ENCODE peak calls at places on chromosomes 11 and 22, in six cellular contexts. W is IMR-90, N is cardiac muscle cell, P is BJ, T is heart left ventricle, K is bronchial epithelial cell. H is an unnamed sample.

GRCh38 chr11:116643521-116643920 is 129.3 kb downstream of the BUD13 start:
- DNase-seq in W (no peak), N (no peak), P (no peak), T (no peak), K (no peak), H (no peak)

GRCh38 chr11:119374632-119375394 is 6.7 kb downstream of the USP2 start:
- DNase-seq in W (no peak), N (no peak), P (no peak), T (peak; percentile 66), K (no peak), H (no peak)

GRCh38 chr22:46045459-46046298 is 68.7 kb upstream of the WNT7B start:
- DNase-seq in W (no peak), N (no peak), P (no peak), T (peak; percentile 69), K (no peak), H (no peak)

GRCh38 chr11:72380132-72380503 is 54.2 kb downstream of the CLPB start:
- DNase-seq in W (peak; percentile 12), N (no peak), P (no peak), T (no peak), K (no peak), H (no peak)

GRCh38 chr11:103433380-103433779 is 324.2 kb downstream of the DYNC2H1 start:
- DNase-seq in W (peak; percentile 94), N (peak; percentile 48), P (peak; percentile 68), T (no peak), K (peak; percentile 95), H (peak; percentile 83)

GRCh38 chr11:27274854-27275395 is 88.1 kb downstream of the CCDC34 start:
- DNase-seq in W (no peak), N (no peak), P (no peak), T (no peak), K (no peak), H (no peak)

GRCh38 chr11:70080763-70081162 is 2.6 kb downstream of the ANO1 start:
- DNase-seq in W (no peak), N (no peak), P (no peak), T (no peak), K (peak; percentile 97), H (no peak)

GRCh38 chr22:38065539-38065938 is 8.3 kb downstream of the PICK1 start:
- DNase-seq in W (no peak), N (no peak), P (no peak), T (no peak), K (no peak), H (no peak)

GRCh38 chr11:70668204-70669202 is 270.2 kb downstream of the CTTN start:
- DNase-seq in W (peak; percentile 38), N (no peak), P (no peak), T (no peak), K (no peak), H (no peak)

GRCh38 chr11:44741976-44742375 is 15.2 kb downstream of the TSPAN18 start:
- DNase-seq in W (no peak), N (no peak), P (no peak), T (no peak), K (no peak), H (no peak)

GRCh38 chr11:123062892-123063395 is 1.0 kb upstream of the HSPA8 start:
- DNase-seq in W (peak; percentile 38), N (peak; percentile 71), P (no peak), T (no peak), K (no peak), H (peak; percentile 62)

GRCh38 chr11:2693851-2694261 is 5.9 kb downstream of the KCNQ1OT1 start:
- DNase-seq in W (no peak), N (no peak), P (no peak), T (no peak), K (no peak), H (no peak)
- H3K4me3 ChIP-seq in W (no peak overlapping the region), N (no peak overlapping the region), P (no peak overlapping the region), T (no peak overlapping the region), K (no peak overlapping the region), H (no peak overlapping the region)

GRCh38 chr22:31178859-31179258 is 18.9 kb downstream of the RNF185 start:
- DNase-seq in W (no peak), N (no peak), P (no peak), T (no peak), K (no peak), H (no peak)

GRCh38 chr22:31176923-31177322 is 16.9 kb downstream of the RNF185 start:
- DNase-seq in W (no peak), N (no peak), P (no peak), T (no peak), K (no peak), H (no peak)

GRCh38 chr22:31173386-31174145 is 13.6 kb downstream of the RNF185 start:
- DNase-seq in W (peak; percentile 95), N (peak; percentile 64), P (peak; percentile 79), T (no peak), K (peak; percentile 95), H (peak; percentile 89)

GRCh38 chr22:31179345-31179744 is 19.4 kb downstream of the RNF185 start:
- DNase-seq in W (peak; percentile 23), N (no peak), P (no peak), T (no peak), K (peak; percentile 84), H (no peak)

GRCh38 chr22:31177420-31178162 is 17.6 kb downstream of the RNF185 start:
- DNase-seq in W (peak; percentile 96), N (peak; percentile 65), P (peak; percentile 89), T (no peak), K (peak; percentile 99), H (peak; percentile 87)
- TF ChIP-seq CTCF in W (peak; percentile 8), N (no peak), P (peak; percentile 10), T (no peak), K (peak; percentile 0), H (no peak)

DNA sequence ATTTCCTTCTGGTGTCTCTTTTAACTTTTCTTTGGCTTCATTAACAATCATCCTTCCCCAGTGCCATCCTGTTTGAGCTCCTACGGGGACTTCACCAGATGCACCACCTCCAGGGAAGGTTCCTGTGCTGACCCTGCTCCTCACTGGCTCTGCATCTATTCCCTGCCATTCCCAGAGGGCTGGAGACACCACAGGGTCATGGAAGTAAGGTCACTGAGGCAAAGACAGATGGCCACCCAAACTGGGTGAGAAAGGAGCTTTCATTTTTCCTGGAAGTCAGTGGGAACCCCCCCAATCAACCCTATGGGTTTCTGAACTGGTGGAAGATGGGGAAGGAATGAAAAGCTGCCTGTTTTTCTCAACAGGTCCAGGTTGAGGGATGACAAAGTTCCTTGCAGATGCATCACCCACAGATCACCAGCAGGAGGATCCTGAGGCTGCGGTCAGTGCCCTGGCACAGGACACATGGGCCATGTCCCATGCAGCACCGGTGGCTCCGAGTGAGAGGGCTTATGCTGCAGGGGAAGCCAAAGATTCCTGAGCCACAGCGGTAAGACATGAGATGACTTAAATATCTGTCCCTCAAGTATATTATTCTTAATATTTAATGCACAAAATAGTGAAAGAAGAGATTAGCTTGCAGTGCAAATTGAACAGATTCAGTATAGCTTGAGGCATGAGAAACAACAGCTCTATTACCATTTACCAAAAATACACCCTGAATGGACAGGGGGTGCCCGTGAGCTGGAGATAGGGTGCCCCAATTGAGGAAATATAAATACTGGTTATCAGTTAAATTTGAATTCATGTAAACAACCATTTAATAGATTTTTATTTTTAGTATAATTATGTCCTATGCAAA is 73.0 kb upstream of the VPREB1 start:
- DNase-seq in W (no peak), N (peak; percentile 5), P (no peak), T (no peak), K (peak; percentile 8), H (peak; percentile 18)
- H3K4me3 ChIP-seq in W (no peak overlapping the region), N (no peak overlapping the region), P (no peak overlapping the region), T (no peak overlapping the region), K (no peak overlapping the region), H (no peak overlapping the region)

GRCh38 chr11:47895035-47895434 is 46.9 kb upstream of the NUP160 start:
- DNase-seq in W (no peak), N (no peak), P (no peak), T (no peak), K (no peak), H (no peak)
- TF ChIP-seq CTCF in W (no peak), N (no peak), P (no peak), T (no peak), K (no peak), H (no peak)

H was measured in choroid plexus epithelial cell.